ENCODE peak calls at places on chromosomes 1 and 21, in nine cellular contexts. One of them, this sample, is unnamed.

GRCh38 chr1:55981015-55981635 is 598.2 kb downstream of the PLPP3 start:
- DNase-seq in RWPE1: no peak
- DNase-seq in uterus: no peak
- DNase-seq in H9: no peak
- DNase-seq in dorsolateral prefrontal cortex: no peak
- DNase-seq in cardiac muscle cell: no peak
- DNase-seq in right lobe of liver: no peak
- DNase-seq in AG04450: no peak
- DNase-seq in thoracic aorta: no peak
- DNase-seq in this sample: no peak

GRCh38 chr1:203465146-203465798 is 10.3 kb upstream of the PRELP start:
- DNase-seq in right lobe of liver: no peak
- DNase-seq in uterus: peak
- DNase-seq in RWPE1: no peak
- DNase-seq in AG04450: no peak
- DNase-seq in H9: no peak
- DNase-seq in dorsolateral prefrontal cortex: no peak
- DNase-seq in thoracic aorta: no peak
- DNase-seq in cardiac muscle cell: no peak
- DNase-seq in this sample: no peak

GRCh38 chr21:15775981-15776380 is 46.2 kb downstream of the USP25 start:
- DNase-seq in dorsolateral prefrontal cortex: no peak
- DNase-seq in right lobe of liver: no peak
- DNase-seq in cardiac muscle cell: no peak
- DNase-seq in RWPE1: peak
- DNase-seq in thoracic aorta: no peak
- DNase-seq in AG04450: peak
- DNase-seq in uterus: no peak
- DNase-seq in H9: no peak
- DNase-seq in this sample: no peak

GRCh38 chr1:57061369-57061768 is 95.6 kb upstream of the C8B start:
- DNase-seq in H9: no peak
- DNase-seq in AG04450: no peak
- DNase-seq in right lobe of liver: no peak
- DNase-seq in cardiac muscle cell: peak
- DNase-seq in RWPE1: no peak
- DNase-seq in thoracic aorta: no peak
- DNase-seq in dorsolateral prefrontal cortex: no peak
- DNase-seq in uterus: no peak
- DNase-seq in this sample: peak

GRCh38 chr1:36965301-36966159 is 68.8 kb downstream of the GRIK3 start:
- DNase-seq in right lobe of liver: no peak
- DNase-seq in AG04450: no peak
- DNase-seq in thoracic aorta: no peak
- DNase-seq in uterus: no peak
- DNase-seq in RWPE1: no peak
- DNase-seq in dorsolateral prefrontal cortex: no peak
- DNase-seq in cardiac muscle cell: no peak
- DNase-seq in H9: no peak
- DNase-seq in this sample: peak

GRCh38 chr1:46205141-46205540 is 2.0 kb downstream of the LURAP1 start:
- DNase-seq in thoracic aorta: no peak
- DNase-seq in right lobe of liver: no peak
- DNase-seq in uterus: no peak
- DNase-seq in RWPE1: no peak
- DNase-seq in AG04450: no peak
- DNase-seq in dorsolateral prefrontal cortex: no peak
- DNase-seq in H9: no peak
- DNase-seq in cardiac muscle cell: no peak
- DNase-seq in this sample: no peak

GRCh38 chr1:205766038-205766437 is 9.2 kb downstream of the RAB29 start:
- DNase-seq in RWPE1: peak
- DNase-seq in H9: no peak
- DNase-seq in uterus: no peak
- DNase-seq in right lobe of liver: no peak
- DNase-seq in AG04450: no peak
- DNase-seq in thoracic aorta: no peak
- DNase-seq in dorsolateral prefrontal cortex: no peak
- DNase-seq in cardiac muscle cell: no peak
- DNase-seq in this sample: no peak

GRCh38 chr1:196372896-196373536 is 235.2 kb downstream of the KCNT2 start:
- DNase-seq in thoracic aorta: no peak
- DNase-seq in H9: no peak
- DNase-seq in right lobe of liver: no peak
- DNase-seq in cardiac muscle cell: peak
- DNase-seq in uterus: no peak
- DNase-seq in dorsolateral prefrontal cortex: no peak
- DNase-seq in AG04450: no peak
- DNase-seq in RWPE1: peak
- DNase-seq in this sample: no peak

GRCh38 chr21:41032536-41032935 is 135.4 kb upstream of the BACE2 start:
- DNase-seq in AG04450: no peak
- DNase-seq in thoracic aorta: no peak
- DNase-seq in uterus: no peak
- DNase-seq in RWPE1: peak
- DNase-seq in right lobe of liver: no peak
- DNase-seq in H9: no peak
- DNase-seq in dorsolateral prefrontal cortex: no peak
- DNase-seq in cardiac muscle cell: no peak
- DNase-seq in this sample: no peak

GRCh38 chr1:184504695-184505338 is 118.0 kb downstream of the C1orf21 start:
- DNase-seq in right lobe of liver: no peak
- DNase-seq in dorsolateral prefrontal cortex: no peak
- DNase-seq in cardiac muscle cell: no peak
- DNase-seq in thoracic aorta: no peak
- DNase-seq in H9: no peak
- DNase-seq in RWPE1: no peak
- DNase-seq in AG04450: no peak
- DNase-seq in uterus: no peak
- DNase-seq in this sample: no peak

DNA sequence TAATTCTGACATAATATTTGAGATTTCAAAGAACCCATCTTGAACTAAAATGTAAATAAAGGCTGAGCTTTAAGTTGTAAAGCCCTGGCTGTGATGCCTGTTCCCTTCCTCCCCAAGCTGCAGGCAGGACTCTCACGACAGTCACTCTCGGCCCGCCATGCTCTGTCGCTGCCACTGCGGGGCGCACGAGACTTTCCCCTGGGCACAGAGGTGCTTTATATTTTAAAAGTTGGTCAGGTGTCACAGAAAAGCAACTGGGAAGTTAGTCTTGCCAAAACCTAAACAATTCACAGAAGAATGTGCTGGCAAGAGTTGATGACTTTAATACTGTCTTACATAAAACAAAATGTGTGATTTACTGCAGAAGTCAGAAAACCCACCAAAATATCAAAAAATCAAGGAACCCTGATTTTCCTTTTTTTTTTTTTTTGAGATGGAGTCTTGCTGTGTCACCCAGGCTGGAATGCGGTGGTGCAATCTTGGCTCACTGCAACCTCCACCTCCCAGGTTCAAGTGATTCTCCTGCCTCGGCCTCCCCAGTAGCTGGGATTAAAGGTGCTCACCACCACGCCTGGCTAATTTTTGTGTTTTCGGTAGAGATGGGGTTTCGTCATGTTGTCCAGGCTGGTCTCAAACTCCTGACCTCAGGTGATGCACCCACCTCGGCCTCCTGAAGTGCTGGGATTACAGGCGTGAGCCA is 10.7 kb downstream of the LRRC47 start:
- DNase-seq in H9: peak
- DNase-seq in cardiac muscle cell: peak
- DNase-seq in right lobe of liver: no peak
- DNase-seq in thoracic aorta: no peak
- DNase-seq in RWPE1: no peak
- DNase-seq in uterus: no peak
- DNase-seq in AG04450: no peak
- DNase-seq in dorsolateral prefrontal cortex: no peak
- DNase-seq in this sample: peak
- TF ChIP-seq CTCF in H9: peak
- TF ChIP-seq CTCF in cardiac muscle cell: peak
- TF ChIP-seq CTCF in right lobe of liver: peak
- TF ChIP-seq CTCF in thoracic aorta: no peak
- TF ChIP-seq CTCF in RWPE1: peak
- TF ChIP-seq CTCF in uterus: no peak
- TF ChIP-seq CTCF in AG04450: peak
- TF ChIP-seq CTCF in dorsolateral prefrontal cortex: no peak
- TF ChIP-seq CTCF in this sample: peak

DNA sequence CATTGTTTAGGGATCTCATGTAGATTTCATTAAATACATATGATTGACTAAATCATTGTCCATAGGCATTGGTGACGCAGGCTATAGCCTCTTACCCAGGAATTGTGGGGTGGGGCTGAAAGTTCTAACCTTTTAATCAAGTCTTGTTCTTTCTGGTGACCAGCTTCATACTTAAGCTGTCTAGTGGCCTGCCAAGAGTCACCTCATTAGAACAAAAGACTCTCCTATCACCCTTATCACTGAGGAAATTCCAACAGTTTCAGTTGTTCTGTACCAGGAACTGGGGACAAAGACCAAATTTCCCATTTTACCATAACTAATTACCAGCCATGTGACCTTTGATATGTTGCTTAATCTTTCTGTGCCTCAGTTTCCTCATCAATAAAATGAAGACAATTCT is 298.5 kb downstream of the PBX1 start:
- DNase-seq in cardiac muscle cell: no peak
- DNase-seq in right lobe of liver: no peak
- DNase-seq in AG04450: no peak
- DNase-seq in H9: no peak
- DNase-seq in thoracic aorta: no peak
- DNase-seq in uterus: no peak
- DNase-seq in RWPE1: no peak
- DNase-seq in dorsolateral prefrontal cortex: no peak
- DNase-seq in this sample: no peak
- H3K27ac ChIP-seq in cardiac muscle cell: peak
- H3K27ac ChIP-seq in right lobe of liver: no peak
- H3K27ac ChIP-seq in AG04450: no peak
- H3K27ac ChIP-seq in H9: no peak
- H3K27ac ChIP-seq in thoracic aorta: no peak
- H3K27ac ChIP-seq in uterus: peak
- H3K27ac ChIP-seq in RWPE1: no peak
- H3K27ac ChIP-seq in dorsolateral prefrontal cortex: no peak
- H3K27ac ChIP-seq in this sample: no peak

GRCh38 chr1:19467199-19468187 is 17.8 kb downstream of the CAPZB start:
- DNase-seq in H9: no peak
- DNase-seq in right lobe of liver: no peak
- DNase-seq in uterus: no peak
- DNase-seq in dorsolateral prefrontal cortex: no peak
- DNase-seq in cardiac muscle cell: no peak
- DNase-seq in thoracic aorta: no peak
- DNase-seq in AG04450: no peak
- DNase-seq in RWPE1: no peak
- DNase-seq in this sample: no peak
- TF ChIP-seq CTCF in H9: no peak
- TF ChIP-seq CTCF in right lobe of liver: no peak
- TF ChIP-seq CTCF in uterus: no peak
- TF ChIP-seq CTCF in dorsolateral prefrontal cortex: no peak
- TF ChIP-seq CTCF in cardiac muscle cell: no peak
- TF ChIP-seq CTCF in thoracic aorta: no peak
- TF ChIP-seq CTCF in AG04450: no peak
- TF ChIP-seq CTCF in RWPE1: no peak
- TF ChIP-seq CTCF in this sample: no peak

GRCh38 chr1:79004916-79005315 is 1.6 kb downstream of the ADGRL4 start:
- DNase-seq in uterus: no peak
- DNase-seq in dorsolateral prefrontal cortex: no peak
- DNase-seq in RWPE1: no peak
- DNase-seq in AG04450: no peak
- DNase-seq in cardiac muscle cell: no peak
- DNase-seq in right lobe of liver: no peak
- DNase-seq in H9: no peak
- DNase-seq in thoracic aorta: no peak
- DNase-seq in this sample: no peak
- H3K27ac ChIP-seq in uterus: peak
- H3K27ac ChIP-seq in dorsolateral prefrontal cortex: no peak
- H3K27ac ChIP-seq in RWPE1: no peak
- H3K27ac ChIP-seq in AG04450: no peak
- H3K27ac ChIP-seq in cardiac muscle cell: no peak
- H3K27ac ChIP-seq in right lobe of liver: peak
- H3K27ac ChIP-seq in H9: no peak
- H3K27ac ChIP-seq in thoracic aorta: no peak
- H3K27ac ChIP-seq in this sample: no peak